ENCODE peak calls at places on chromosomes 2 and 18, in seven cellular contexts. K is AG04450; L is PC-3; F is stimulated activated CD4-positive, alpha-beta T cell treated with anti-CD3 and anti-CD28 coated beads, Interleukin-4, amount 100 ng/mL, for 4 hours; M is effector memory CD8-positive, alpha-beta T cell; T is endothelial cell; Q is stimulated activated CD8-positive, alpha-beta memory T cell treated with anti-CD3 and anti-CD28 coated beads, Interleukin-15, amount 100 ng/mL, for 24 hours. H is an unnamed sample.

GRCh38 chr2:175973373-175973772 is 28.7 kb downstream of the LNPK start:
- DNase-seq in K (no peak), Q (no peak), L (no peak), M (no peak), F (no peak), T (no peak), H (no peak)

GRCh38 chr2:12502759-12503158 is 214.0 kb upstream of the TRIB2 start:
- DNase-seq in M (no peak), F (no peak), Q (no peak), L (no peak), K (no peak), T (no peak), H (no peak)

GRCh38 chr2:222797308-222797707 is 63.5 kb upstream of the ACSL3 start:
- DNase-seq in F (no peak), M (no peak), L (peak; percentile 40), T (no peak), Q (no peak), K (no peak), H (peak; percentile 21)

GRCh38 chr2:96819101-96819875 is 3.2 kb downstream of the CNNM3 start:
- DNase-seq in M (no peak), F (no peak), Q (no peak), L (no peak), K (no peak), T (no peak), H (no peak)

GRCh38 chr2:10067330-10067729 is 12.9 kb downstream of the CYS1 start:
- DNase-seq in T (no peak), Q (no peak), F (no peak), K (no peak), M (no peak), L (no peak), H (no peak)

GRCh38 chr2:234676859-234677450 is 180.1 kb upstream of the ARL4C start:
- DNase-seq in K (no peak), F (no peak), Q (no peak), T (no peak), L (no peak), M (no peak), H (no peak)

GRCh38 chr18:76621782-76622495 is 126.9 kb upstream of the ZNF516 start:
- DNase-seq in Q (no peak), K (no peak), L (no peak), T (no peak), M (no peak), F (no peak), H (no peak)

GRCh38 chr2:98730851-98731708 is at the start of gene MGAT4A:
- DNase-seq in K (no peak), L (peak; percentile 59), Q (peak; percentile 68), F (peak; percentile 78), T (peak; percentile 59), M (peak; percentile 76), H (no peak)

GRCh38 chr2:211391206-211391605 is 834.8 kb downstream of the CPS1 start:
- DNase-seq in L (no peak), F (no peak), M (no peak), K (no peak), T (no peak), Q (no peak), H (no peak)

GRCh38 chr2:230987137-230988020 is 8.5 kb upstream of the SPATA3 start:
- DNase-seq in K (peak; percentile 15), T (peak; percentile 93), L (peak; percentile 78), Q (peak; percentile 84), F (peak; percentile 86), M (peak; percentile 79), H (peak; percentile 57)

GRCh38 chr2:202185816-202186221 is 52.6 kb downstream of the SUMO1 start:
- DNase-seq in T (no peak), F (no peak), M (no peak), L (peak; percentile 71), Q (no peak), K (no peak), H (peak; percentile 52)